ENCODE peak calls at places on chromosomes 1 and 21, in four cellular contexts. One of them, this sample, is unnamed.
A peak's percentile ranks its signal among the peaks of the same experiment; 100 is the strongest.

GRCh38 chr1:119742193-119742592 is 26.5 kb downstream of the HMGCS2 start:
- DNase-seq in stimulated activated CD8-positive, alpha-beta memory T cell treated with anti-CD3 and anti-CD28 coated beads, Interleukin-15, amount 100 ng/mL, for 24 hours: no peak
- DNase-seq in PC-3: no peak
- DNase-seq in choroid plexus epithelial cell: no peak
- DNase-seq in this sample: peak; percentile 38

GRCh38 chr1:209421186-209421585 is 162.3 kb upstream of the CAMK1G start:
- DNase-seq in stimulated activated CD8-positive, alpha-beta memory T cell treated with anti-CD3 and anti-CD28 coated beads, Interleukin-15, amount 100 ng/mL, for 24 hours: no peak
- DNase-seq in choroid plexus epithelial cell: no peak
- DNase-seq in PC-3: no peak
- DNase-seq in this sample: no peak

GRCh38 chr1:201586806-201587205 is 47.9 kb downstream of the NAV1 start:
- DNase-seq in choroid plexus epithelial cell: no peak
- DNase-seq in stimulated activated CD8-positive, alpha-beta memory T cell treated with anti-CD3 and anti-CD28 coated beads, Interleukin-15, amount 100 ng/mL, for 24 hours: no peak
- DNase-seq in PC-3: no peak
- DNase-seq in this sample: no peak

GRCh38 chr1:99281109-99281508 is 16.8 kb downstream of the PLPPR4 start:
- DNase-seq in PC-3: no peak
- DNase-seq in stimulated activated CD8-positive, alpha-beta memory T cell treated with anti-CD3 and anti-CD28 coated beads, Interleukin-15, amount 100 ng/mL, for 24 hours: no peak
- DNase-seq in choroid plexus epithelial cell: no peak
- DNase-seq in this sample: no peak

GRCh38 chr1:224707849-224708725 is 92.0 kb downstream of the CNIH3 start:
- DNase-seq in choroid plexus epithelial cell: peak; percentile 49
- DNase-seq in PC-3: peak; percentile 62
- DNase-seq in stimulated activated CD8-positive, alpha-beta memory T cell treated with anti-CD3 and anti-CD28 coated beads, Interleukin-15, amount 100 ng/mL, for 24 hours: no peak
- DNase-seq in this sample: peak; percentile 83

GRCh38 chr1:172326171-172326570 is 94.3 kb upstream of the C1orf105 start:
- DNase-seq in stimulated activated CD8-positive, alpha-beta memory T cell treated with anti-CD3 and anti-CD28 coated beads, Interleukin-15, amount 100 ng/mL, for 24 hours: no peak
- DNase-seq in PC-3: peak; percentile 29
- DNase-seq in choroid plexus epithelial cell: no peak
- DNase-seq in this sample: peak; percentile 35

GRCh38 chr1:235018161-235018560 is 110.5 kb downstream of the TOMM20 start:
- DNase-seq in choroid plexus epithelial cell: peak; percentile 94
- DNase-seq in stimulated activated CD8-positive, alpha-beta memory T cell treated with anti-CD3 and anti-CD28 coated beads, Interleukin-15, amount 100 ng/mL, for 24 hours: no peak
- DNase-seq in PC-3: peak; percentile 93
- DNase-seq in this sample: peak; percentile 98

GRCh38 chr1:149849246-149849946 is 50.0 kb upstream of the BOLA1 start:
- DNase-seq in stimulated activated CD8-positive, alpha-beta memory T cell treated with anti-CD3 and anti-CD28 coated beads, Interleukin-15, amount 100 ng/mL, for 24 hours: no peak
- DNase-seq in PC-3: peak; percentile 16
- DNase-seq in choroid plexus epithelial cell: no peak
- DNase-seq in this sample: no peak

GRCh38 chr1:22450421-22451021 is 1.1 kb upstream of the ZBTB40 start:
- DNase-seq in PC-3: peak; percentile 15
- DNase-seq in choroid plexus epithelial cell: no peak
- DNase-seq in stimulated activated CD8-positive, alpha-beta memory T cell treated with anti-CD3 and anti-CD28 coated beads, Interleukin-15, amount 100 ng/mL, for 24 hours: no peak
- DNase-seq in this sample: no peak

GRCh38 chr21:42146821-42147220 is 72.1 kb upstream of the ABCG1 start:
- DNase-seq in PC-3: no peak
- DNase-seq in choroid plexus epithelial cell: no peak
- DNase-seq in stimulated activated CD8-positive, alpha-beta memory T cell treated with anti-CD3 and anti-CD28 coated beads, Interleukin-15, amount 100 ng/mL, for 24 hours: no peak
- DNase-seq in this sample: no peak

GRCh38 chr1:30936541-30937171 is 28.1 kb upstream of the SDC3 start:
- DNase-seq in choroid plexus epithelial cell: no peak
- DNase-seq in stimulated activated CD8-positive, alpha-beta memory T cell treated with anti-CD3 and anti-CD28 coated beads, Interleukin-15, amount 100 ng/mL, for 24 hours: no peak
- DNase-seq in PC-3: no peak
- DNase-seq in this sample: no peak

GRCh38 chr1:156577512-156577911 is 2.0 kb upstream of the TTC24 start:
- DNase-seq in stimulated activated CD8-positive, alpha-beta memory T cell treated with anti-CD3 and anti-CD28 coated beads, Interleukin-15, amount 100 ng/mL, for 24 hours: no peak
- DNase-seq in PC-3: peak; percentile 37
- DNase-seq in choroid plexus epithelial cell: no peak
- DNase-seq in this sample: no peak

GRCh38 chr1:29532741-29533140 is 296.4 kb downstream of the PTPRU start:
- DNase-seq in choroid plexus epithelial cell: no peak
- DNase-seq in stimulated activated CD8-positive, alpha-beta memory T cell treated with anti-CD3 and anti-CD28 coated beads, Interleukin-15, amount 100 ng/mL, for 24 hours: no peak
- DNase-seq in PC-3: no peak
- DNase-seq in this sample: no peak

GRCh38 chr1:46301406-46302090 is 1.9 kb downstream of the LRRC41 start:
- DNase-seq in stimulated activated CD8-positive, alpha-beta memory T cell treated with anti-CD3 and anti-CD28 coated beads, Interleukin-15, amount 100 ng/mL, for 24 hours: no peak
- DNase-seq in PC-3: peak; percentile 42
- DNase-seq in choroid plexus epithelial cell: peak; percentile 47
- DNase-seq in this sample: peak; percentile 37

GRCh38 chr1:167717351-167717750 is 4.4 kb upstream of the MPZL1 start:
- DNase-seq in choroid plexus epithelial cell: no peak
- DNase-seq in PC-3: no peak
- DNase-seq in stimulated activated CD8-positive, alpha-beta memory T cell treated with anti-CD3 and anti-CD28 coated beads, Interleukin-15, amount 100 ng/mL, for 24 hours: no peak
- DNase-seq in this sample: peak; percentile 64

GRCh38 chr1:207049974-207050391 is 1.0 kb downstream of the YOD1 start:
- DNase-seq in choroid plexus epithelial cell: peak; percentile 74
- DNase-seq in stimulated activated CD8-positive, alpha-beta memory T cell treated with anti-CD3 and anti-CD28 coated beads, Interleukin-15, amount 100 ng/mL, for 24 hours: no peak
- DNase-seq in PC-3: peak; percentile 82
- DNase-seq in this sample: peak; percentile 53

GRCh38 chr1:79912813-79913212 is 906.3 kb upstream of the ADGRL4 start:
- DNase-seq in PC-3: no peak
- DNase-seq in choroid plexus epithelial cell: no peak
- DNase-seq in stimulated activated CD8-positive, alpha-beta memory T cell treated with anti-CD3 and anti-CD28 coated beads, Interleukin-15, amount 100 ng/mL, for 24 hours: no peak
- DNase-seq in this sample: peak; percentile 66

GRCh38 chr1:151689494-151689893 is 27.1 kb downstream of the CELF3 start:
- DNase-seq in choroid plexus epithelial cell: no peak
- DNase-seq in PC-3: no peak
- DNase-seq in stimulated activated CD8-positive, alpha-beta memory T cell treated with anti-CD3 and anti-CD28 coated beads, Interleukin-15, amount 100 ng/mL, for 24 hours: no peak
- DNase-seq in this sample: no peak

GRCh38 chr1:112541299-112541698 is 32.5 kb downstream of the WNT2B start:
- DNase-seq in stimulated activated CD8-positive, alpha-beta memory T cell treated with anti-CD3 and anti-CD28 coated beads, Interleukin-15, amount 100 ng/mL, for 24 hours: no peak
- DNase-seq in choroid plexus epithelial cell: no peak
- DNase-seq in PC-3: no peak
- DNase-seq in this sample: no peak

GRCh38 chr1:161218301-161219077 is 3.4 kb downstream of the FCER1G start:
- DNase-seq in stimulated activated CD8-positive, alpha-beta memory T cell treated with anti-CD3 and anti-CD28 coated beads, Interleukin-15, amount 100 ng/mL, for 24 hours: no peak
- DNase-seq in PC-3: no peak
- DNase-seq in choroid plexus epithelial cell: no peak
- DNase-seq in this sample: no peak

GRCh38 chr1:33099290-33100118 is 18.6 kb downstream of the AZIN2 start:
- DNase-seq in choroid plexus epithelial cell: peak; percentile 100
- DNase-seq in PC-3: peak; percentile 97
- DNase-seq in stimulated activated CD8-positive, alpha-beta memory T cell treated with anti-CD3 and anti-CD28 coated beads, Interleukin-15, amount 100 ng/mL, for 24 hours: no peak
- DNase-seq in this sample: peak; percentile 100

GRCh38 chr1:164693564-164694359 is 134.8 kb downstream of the PBX1 start:
- DNase-seq in PC-3: no peak
- DNase-seq in stimulated activated CD8-positive, alpha-beta memory T cell treated with anti-CD3 and anti-CD28 coated beads, Interleukin-15, amount 100 ng/mL, for 24 hours: no peak
- DNase-seq in choroid plexus epithelial cell: no peak
- DNase-seq in this sample: no peak

GRCh38 chr1:174273190-174273589 is 113.9 kb downstream of the RABGAP1L start:
- DNase-seq in PC-3: no peak
- DNase-seq in choroid plexus epithelial cell: no peak
- DNase-seq in stimulated activated CD8-positive, alpha-beta memory T cell treated with anti-CD3 and anti-CD28 coated beads, Interleukin-15, amount 100 ng/mL, for 24 hours: no peak
- DNase-seq in this sample: no peak

GRCh38 chr1:10471411-10472219 is 714 bp downstream of the DFFA start:
- DNase-seq in choroid plexus epithelial cell: peak; percentile 60
- DNase-seq in stimulated activated CD8-positive, alpha-beta memory T cell treated with anti-CD3 and anti-CD28 coated beads, Interleukin-15, amount 100 ng/mL, for 24 hours: no peak
- DNase-seq in PC-3: peak; percentile 35
- DNase-seq in this sample: peak; percentile 33

GRCh38 chr1:244768186-244768585 is 67.3 kb upstream of the COX20 start:
- DNase-seq in PC-3: no peak
- DNase-seq in choroid plexus epithelial cell: peak; percentile 17
- DNase-seq in stimulated activated CD8-positive, alpha-beta memory T cell treated with anti-CD3 and anti-CD28 coated beads, Interleukin-15, amount 100 ng/mL, for 24 hours: no peak
- DNase-seq in this sample: peak; percentile 56

GRCh38 chr1:94572780-94573179 is 31.2 kb upstream of the F3 start:
- DNase-seq in PC-3: no peak
- DNase-seq in stimulated activated CD8-positive, alpha-beta memory T cell treated with anti-CD3 and anti-CD28 coated beads, Interleukin-15, amount 100 ng/mL, for 24 hours: no peak
- DNase-seq in choroid plexus epithelial cell: no peak
- DNase-seq in this sample: no peak

GRCh38 chr1:76959581-76959980 is 92.3 kb downstream of the ST6GALNAC5 start:
- DNase-seq in PC-3: peak; percentile 28
- DNase-seq in choroid plexus epithelial cell: no peak
- DNase-seq in stimulated activated CD8-positive, alpha-beta memory T cell treated with anti-CD3 and anti-CD28 coated beads, Interleukin-15, amount 100 ng/mL, for 24 hours: no peak
- DNase-seq in this sample: no peak

GRCh38 chr1:228279722-228280105 is 71.9 kb downstream of the OBSCN start:
- DNase-seq in PC-3: no peak
- DNase-seq in stimulated activated CD8-positive, alpha-beta memory T cell treated with anti-CD3 and anti-CD28 coated beads, Interleukin-15, amount 100 ng/mL, for 24 hours: no peak
- DNase-seq in choroid plexus epithelial cell: no peak
- DNase-seq in this sample: no peak